ENCODE peak calls at places on chromosomes 5 and 9, in four cellular contexts. Y, R, K and E are unnamed samples.
A peak's percentile ranks its signal among the peaks of the same experiment; 100 is the strongest.

GRCh38 chr9:126805546-126806262 is 864 bp downstream of the ZBTB43 start:
- DNase-seq in Y (peak; percentile 42), R (no peak), K (peak; percentile 82), E (no peak)

GRCh38 chr5:40221796-40222195 is 457.9 kb upstream of the PTGER4 start:
- DNase-seq in Y (no peak), R (peak; percentile 72), K (peak; percentile 91), E (no peak)

GRCh38 chr9:114761515-114761914 is 44.3 kb downstream of the TNFSF15 start:
- DNase-seq in Y (no peak), R (no peak), K (no peak), E (no peak)

GRCh38 chr9:94801242-94801641 is 74.7 kb downstream of the AOPEP start:
- DNase-seq in Y (no peak), R (no peak), K (no peak), E (no peak)

GRCh38 chr9:96875460-96876142 is 21.3 kb upstream of the ZNF782 start:
- DNase-seq in Y (no peak), R (no peak), K (peak; percentile 71), E (peak; percentile 3)

GRCh38 chr9:113416149-113416726 is 5.7 kb downstream of the C9orf43 start:
- DNase-seq in Y (no peak), R (no peak), K (no peak), E (no peak)

GRCh38 chr5:95620870-95621838 is 1.3 kb downstream of the GPR150 start:
- DNase-seq in Y (no peak), R (no peak), K (no peak), E (peak; percentile 56)

GRCh38 chr5:134446938-134447337 is 35.3 kb upstream of the CDKN2AIPNL start:
- DNase-seq in Y (no peak), R (no peak), K (no peak), E (no peak)

GRCh38 chr5:146690880-146691355 is 174.9 kb upstream of the GPR151 start:
- DNase-seq in Y (no peak), R (no peak), K (no peak), E (no peak)

GRCh38 chr5:138037271-138037670 is 4.4 kb upstream of the FAM13B start:
- DNase-seq in Y (no peak), R (no peak), K (no peak), E (no peak)

GRCh38 chr5:66171349-66172344 is 27.5 kb downstream of the SREK1 start:
- DNase-seq in Y (no peak), R (peak; percentile 17), K (peak; percentile 57), E (peak; percentile 81)

GRCh38 chr9:72527801-72528195 is 6.4 kb downstream of the TMC1 start:
- DNase-seq in Y (no peak), R (no peak), K (no peak), E (no peak)

GRCh38 chr9:14097215-14097614 is 216.7 kb downstream of the NFIB start:
- DNase-seq in Y (no peak), R (no peak), K (peak; percentile 64), E (no peak)

GRCh38 chr5:159156839-159157238 is 52.5 kb downstream of the RNF145 start:
- DNase-seq in Y (no peak), R (no peak), K (peak; percentile 79), E (peak; percentile 74)

GRCh38 chr5:180804129-180804601 is 1.6 kb upstream of the MGAT1 start:
- DNase-seq in Y (no peak), R (no peak), K (no peak), E (no peak)

GRCh38 chr9:116421006-116421538 is 266.0 kb upstream of the TRIM32 start:
- DNase-seq in Y (no peak), R (no peak), K (peak; percentile 99), E (no peak)

GRCh38 chr5:64790210-64790609 is 21.5 kb downstream of the CWC27 start:
- DNase-seq in Y (no peak), R (no peak), K (peak; percentile 85), E (no peak)

DNA sequence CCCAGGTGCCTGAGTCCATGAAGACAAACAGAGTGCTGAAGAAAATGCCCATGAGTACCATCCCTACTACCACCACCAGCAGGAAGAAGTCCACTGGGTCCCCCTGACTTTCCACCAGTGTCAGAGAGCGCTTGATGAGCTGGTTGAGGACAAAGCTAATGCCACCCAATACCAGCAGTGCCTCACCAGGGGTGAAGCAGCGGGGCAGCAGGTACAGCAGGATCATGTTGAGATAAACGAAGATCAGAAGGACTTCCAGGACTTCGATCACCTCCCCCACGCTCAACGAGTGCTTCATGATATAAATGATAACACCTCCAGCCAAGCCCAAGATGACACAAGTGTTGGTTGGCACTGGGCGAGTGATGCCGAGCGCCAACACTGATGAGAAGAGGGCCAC is 859 bp downstream of the DOLK start:
- DNase-seq in Y (no peak), R (no peak), K (no peak), E (no peak)
- H3K4me3 ChIP-seq in Y (peak overlapping the region; percentile 96), R (peak overlapping the region; percentile 82), K (peak overlapping the region; percentile 87), E (peak overlapping the region; percentile 87)

GRCh38 chr5:154107010-154107409 is 68.2 kb downstream of the MFAP3 start:
- DNase-seq in Y (no peak), R (no peak), K (no peak), E (no peak)
- H3K4me3 ChIP-seq in Y (no peak overlapping the region), R (no peak overlapping the region), K (no peak overlapping the region), E (no peak overlapping the region)

GRCh38 chr9:34628656-34629491 is at the start of gene ARID3C:
- DNase-seq in Y (no peak), R (no peak), K (no peak), E (no peak)
- H3K4me3 ChIP-seq in Y (peak within 1 kb of the TSS; percentile 40), R (peak within 1 kb of the TSS; percentile 35), K (peak within 1 kb of the TSS; percentile 22), E (peak within 1 kb of the TSS; percentile 55)

GRCh38 chr9:111633389-111633736 is 2.2 kb downstream of the DNAJC25 start:
- DNase-seq in Y (no peak), R (no peak), K (no peak), E (no peak)

GRCh38 chr9:111631071-111631971 is at the start of gene DNAJC25:
- DNase-seq in Y (peak; percentile 94), R (peak; percentile 91), K (peak; percentile 97), E (peak; percentile 94)

GRCh38 chr9:111632051-111632450 is 917 bp downstream of the DNAJC25 start:
- DNase-seq in Y (no peak), R (no peak), K (peak; percentile 15), E (no peak)

GRCh38 chr9:111634860-111635259 is 3.7 kb downstream of the DNAJC25 start:
- DNase-seq in Y (no peak), R (no peak), K (no peak), E (no peak)

GRCh38 chr9:111632695-111633388 is 1.7 kb downstream of the DNAJC25 start:
- DNase-seq in Y (no peak), R (no peak), K (no peak), E (no peak)
- H3K4me3 ChIP-seq in Y (peak overlapping the region; percentile 94), R (peak overlapping the region; percentile 86), K (peak overlapping the region; percentile 94), E (no peak overlapping the region)

DNA sequence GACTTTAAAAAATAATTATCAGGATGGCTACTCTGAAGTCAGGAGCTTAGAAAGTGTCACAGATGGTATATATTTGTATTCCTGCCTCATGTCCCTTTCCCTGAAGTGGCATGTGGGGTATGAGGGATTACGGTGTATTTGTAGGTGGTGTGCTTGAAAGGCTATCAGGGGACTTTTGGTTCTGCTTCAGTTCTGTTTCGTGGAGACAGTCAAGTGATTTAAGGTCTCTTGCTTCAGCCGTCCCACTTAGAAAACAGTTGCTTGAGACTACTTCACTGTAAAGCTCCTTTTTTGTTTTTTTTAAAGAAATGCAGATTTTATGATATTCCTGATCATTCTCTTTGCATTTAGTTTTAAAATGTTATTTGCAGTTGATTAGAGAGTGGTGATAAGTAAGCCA is 18.3 kb downstream of the PARP8 start:
- DNase-seq in Y (no peak), R (no peak), K (no peak), E (no peak)
- H3K4me3 ChIP-seq in Y (no peak overlapping the region), R (no peak overlapping the region), K (no peak overlapping the region), E (no peak overlapping the region)

DNA sequence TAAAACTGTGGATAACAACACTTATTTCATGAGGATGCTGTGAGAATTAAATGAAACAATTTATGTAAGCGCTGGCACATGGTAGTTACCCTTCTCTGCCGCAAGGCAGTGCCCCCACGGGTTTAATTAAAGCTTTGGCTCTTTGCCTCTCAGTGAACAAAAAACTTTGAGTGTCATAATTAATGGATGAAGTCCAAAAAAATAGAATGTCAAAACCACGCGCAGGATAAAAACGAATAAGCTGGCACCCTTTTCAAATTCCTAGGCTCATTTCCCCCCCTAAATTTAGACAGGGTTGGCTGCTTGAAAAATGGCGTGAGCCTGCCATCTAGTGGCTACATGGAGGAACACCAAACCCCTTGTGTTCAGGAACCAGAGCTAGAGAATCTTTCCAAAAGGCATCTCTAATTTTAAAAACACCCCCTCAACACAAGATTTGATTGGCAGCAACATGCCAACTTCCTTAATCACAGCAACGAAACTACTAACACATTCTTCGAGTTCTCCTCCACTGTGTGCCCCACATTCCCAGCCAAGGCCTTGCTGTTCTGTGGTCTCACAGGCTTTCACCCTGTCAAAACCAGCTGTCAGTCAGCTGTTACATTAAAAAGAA is 29.0 kb upstream of the CCNG1 start:
- DNase-seq in Y (peak; percentile 33), R (peak; percentile 7), K (peak; percentile 50), E (peak; percentile 60)
- H3K4me3 ChIP-seq in Y (no peak overlapping the region), R (no peak overlapping the region), K (no peak overlapping the region), E (no peak overlapping the region)

GRCh38 chr9:27293046-27293445 is 3.9 kb downstream of the EQTN start:
- DNase-seq in Y (no peak), R (no peak), K (no peak), E (no peak)
- H3K4me3 ChIP-seq in Y (no peak overlapping the region), R (no peak overlapping the region), K (no peak overlapping the region), E (no peak overlapping the region)